ENCODE peak calls at places on chromosomes 11 and 22, in five cellular contexts. F is GOT3, K is H9, Y is stromal cell of bone marrow, I is SW480. E is an unnamed sample.

GRCh38 chr11:16098827-16099226 is 257.5 kb downstream of the SOX6 start:
- DNase-seq in Y (no peak), F (no peak), I (peak; percentile 22), K (no peak), E (no peak)

GRCh38 chr11:4095509-4096230 is 1.1 kb downstream of the RRM1 start:
- DNase-seq in F (no peak), I (peak; percentile 27), Y (no peak), K (no peak), E (no peak)

GRCh38 chr11:83545494-83545893 is 259.3 kb upstream of the CCDC90B start:
- DNase-seq in I (no peak), Y (no peak), K (no peak), F (no peak), E (no peak)

GRCh38 chr22:45381348-45381747 is 32.1 kb downstream of the SMC1B start:
- DNase-seq in F (no peak), K (no peak), I (no peak), Y (no peak), E (no peak)

GRCh38 chr11:37364246-37364839 is 766.3 kb upstream of the RAG2 start:
- DNase-seq in K (peak; percentile 64), Y (no peak), I (no peak), F (no peak), E (no peak)

GRCh38 chr11:114135737-114136151 is 76.2 kb downstream of the ZBTB16 start:
- DNase-seq in K (peak; percentile 33), Y (no peak), F (no peak), I (no peak), E (no peak)

GRCh38 chr22:48936391-48936790 is 891.3 kb downstream of the BRD1 start:
- DNase-seq in I (no peak), F (no peak), Y (no peak), K (no peak), E (no peak)

GRCh38 chr11:33663121-33663520 is 37.5 kb downstream of the C11orf91 start:
- DNase-seq in Y (no peak), I (no peak), F (no peak), K (no peak), E (no peak)

GRCh38 chr22:31826443-31826842 is 72.6 kb downstream of the DEPDC5 start:
- DNase-seq in F (no peak), I (no peak), K (no peak), Y (no peak), E (no peak)

GRCh38 chr11:93549986-93550385 is 6.8 kb upstream of the SMCO4 start:
- DNase-seq in K (no peak), Y (no peak), F (no peak), I (no peak), E (no peak)

GRCh38 chr22:23833017-23833795 is 5.6 kb downstream of the DERL3 start:
- DNase-seq in Y (no peak), K (no peak), I (no peak), F (no peak), E (no peak)

GRCh38 chr22:48883211-48883960 is 944.3 kb downstream of the BRD1 start:
- DNase-seq in K (no peak), Y (no peak), I (no peak), F (no peak), E (peak; percentile 31)

GRCh38 chr11:13669544-13670488 is 1.3 kb downstream of the FAR1 start:
- DNase-seq in Y (no peak), K (no peak), F (no peak), I (peak; percentile 6), E (no peak)

GRCh38 chr11:128437137-128437536 is 150.2 kb downstream of the ETS1 start:
- DNase-seq in Y (peak; percentile 89), K (no peak), F (no peak), I (no peak), E (peak; percentile 65)

GRCh38 chr22:35661377-35661937 is 13.2 kb downstream of the APOL6 start:
- DNase-seq in I (no peak), F (no peak), K (no peak), Y (no peak), E (no peak)

GRCh38 chr11:43504316-43504950 is 145.7 kb downstream of the TTC17 start:
- DNase-seq in K (peak; percentile 63), Y (no peak), F (no peak), I (peak; percentile 58), E (no peak)

GRCh38 chr11:132901638-132902610 is 630.4 kb downstream of the OPCML start:
- DNase-seq in K (no peak), F (no peak), I (no peak), Y (no peak), E (no peak)

GRCh38 chr22:37205046-37205445 is 7.2 kb downstream of the SSTR3 start:
- DNase-seq in Y (no peak), K (no peak), F (no peak), I (no peak), E (no peak)

GRCh38 chr11:27910186-27910941 is 197.6 kb downstream of the KIF18A start:
- DNase-seq in Y (no peak), K (no peak), F (no peak), I (no peak), E (no peak)

GRCh38 chr11:64643927-64644326 is 52.9 kb downstream of the SLC22A12 start:
- DNase-seq in I (no peak), K (no peak), F (no peak), Y (no peak), E (no peak)

GRCh38 chr11:117443269-117444186 is 115.9 kb downstream of the CEP164 start:
- DNase-seq in F (no peak), Y (no peak), I (peak; percentile 43), K (peak; percentile 86), E (no peak)

GRCh38 chr22:29475550-29475949 is 4.5 kb upstream of the NEFH start:
- DNase-seq in F (no peak), Y (no peak), K (no peak), I (no peak), E (no peak)

GRCh38 chr11:126764221-126764620 is 236.3 kb downstream of the KIRREL3 start:
- DNase-seq in K (no peak), Y (peak; percentile 6), I (peak; percentile 25), F (no peak), E (no peak)

GRCh38 chr11:75422248-75423231 is 10.5 kb downstream of the KLHL35 start:
- DNase-seq in K (no peak), Y (no peak), I (no peak), F (no peak), E (no peak)

GRCh38 chr11:2526808-2527381 is 82.1 kb downstream of the KCNQ1 start:
- DNase-seq in F (no peak), I (no peak), K (peak; percentile 51), Y (no peak), E (peak; percentile 68)

GRCh38 chr11:120168108-120168959 is 30.4 kb upstream of the TRIM29 start:
- DNase-seq in I (peak; percentile 41), F (no peak), K (no peak), Y (no peak), E (no peak)

GRCh38 chr11:110340427-110340826 is 44.0 kb upstream of the RDX start:
- DNase-seq in I (no peak), F (no peak), Y (no peak), K (no peak), E (no peak)

GRCh38 chr11:102794382-102794781 is 3.6 kb downstream of the MMP1 start:
- DNase-seq in K (peak; percentile 73), Y (no peak), F (no peak), I (peak; percentile 37), E (no peak)

GRCh38 chr11:30174265-30175022 is 56.4 kb upstream of the FSHB start:
- DNase-seq in Y (peak; percentile 9), K (no peak), F (no peak), I (no peak), E (no peak)

GRCh38 chr11:113773092-113773415 is 438 bp downstream of the ZW10 start:
- DNase-seq in F (no peak), Y (peak; percentile 6), K (no peak), I (peak; percentile 31), E (no peak)

GRCh38 chr11:57341250-57341808 is 3.2 kb downstream of the P2RX3 start:
- DNase-seq in K (no peak), I (no peak), Y (no peak), F (no peak), E (no peak)

GRCh38 chr11:9689721-9690120 is 25.8 kb downstream of the SWAP70 start:
- DNase-seq in I (no peak), K (no peak), F (no peak), Y (no peak), E (no peak)

GRCh38 chr22:39547587-39547947 is 15.0 kb upstream of the RPS19BP1 start:
- DNase-seq in I (no peak), K (no peak), Y (no peak), F (no peak), E (no peak)

GRCh38 chr11:69217276-69218105 is 61.8 kb downstream of the SMIM38 start:
- DNase-seq in K (peak; percentile 16), I (no peak), Y (no peak), F (no peak), E (no peak)

GRCh38 chr11:2099523-2100316 is 39.5 kb downstream of the IGF2 start:
- DNase-seq in K (peak; percentile 38), Y (no peak), I (peak; percentile 69), F (no peak), E (peak; percentile 39)

GRCh38 chr22:19173047-19174035 is 5.2 kb downstream of the SLC25A1 start:
- DNase-seq in I (no peak), Y (no peak), K (no peak), F (no peak), E (no peak)

GRCh38 chr11:66126808-66127555 is 56.9 kb downstream of the PACS1 start:
- DNase-seq in K (peak; percentile 48), F (no peak), I (no peak), Y (peak; percentile 69), E (no peak)